ENCODE peak calls at places on chromosomes 13 and 19, in ten cellular contexts. One of them, this sample, is unnamed.

GRCh38 chr19:5880604-5881078 is 10.3 kb upstream of the FUT5 start:
- DNase-seq in HT-29: no peak
- DNase-seq in hepatic stellate cell: peak
- DNase-seq in dorsolateral prefrontal cortex: no peak
- DNase-seq in foreskin fibroblast: peak
- DNase-seq in mesendoderm: peak
- DNase-seq in HuH-7.5: peak
- DNase-seq in activated CD4-positive, alpha-beta T cell treated with anti-CD3 and anti-CD28 coated beads for 4 hours: no peak
- DNase-seq in activated CD8-positive, alpha-beta memory T cell treated with anti-CD3 and anti-CD28 coated beads for 4 hours: no peak
- DNase-seq in stimulated activated CD4-positive, alpha-beta T cell treated with anti-CD3 and anti-CD28 coated beads, TNF-alpha, amount 100 ng/mL, for 24 hours: no peak
- DNase-seq in this sample: no peak

GRCh38 chr19:13883665-13884064 is 6.7 kb downstream of the NANOS3 start:
- DNase-seq in hepatic stellate cell: no peak
- DNase-seq in activated CD8-positive, alpha-beta memory T cell treated with anti-CD3 and anti-CD28 coated beads for 4 hours: no peak
- DNase-seq in mesendoderm: peak
- DNase-seq in dorsolateral prefrontal cortex: no peak
- DNase-seq in HuH-7.5: no peak
- DNase-seq in stimulated activated CD4-positive, alpha-beta T cell treated with anti-CD3 and anti-CD28 coated beads, TNF-alpha, amount 100 ng/mL, for 24 hours: no peak
- DNase-seq in HT-29: no peak
- DNase-seq in activated CD4-positive, alpha-beta T cell treated with anti-CD3 and anti-CD28 coated beads for 4 hours: no peak
- DNase-seq in foreskin fibroblast: peak
- DNase-seq in this sample: no peak

GRCh38 chr13:67574320-67575233 is 344.4 kb upstream of the PCDH9 start:
- DNase-seq in HT-29: no peak
- DNase-seq in dorsolateral prefrontal cortex: no peak
- DNase-seq in hepatic stellate cell: no peak
- DNase-seq in mesendoderm: peak
- DNase-seq in stimulated activated CD4-positive, alpha-beta T cell treated with anti-CD3 and anti-CD28 coated beads, TNF-alpha, amount 100 ng/mL, for 24 hours: no peak
- DNase-seq in activated CD4-positive, alpha-beta T cell treated with anti-CD3 and anti-CD28 coated beads for 4 hours: no peak
- DNase-seq in activated CD8-positive, alpha-beta memory T cell treated with anti-CD3 and anti-CD28 coated beads for 4 hours: no peak
- DNase-seq in HuH-7.5: no peak
- DNase-seq in foreskin fibroblast: peak
- DNase-seq in this sample: no peak

GRCh38 chr13:48001127-48001881 is at the start of gene SUCLA2:
- DNase-seq in stimulated activated CD4-positive, alpha-beta T cell treated with anti-CD3 and anti-CD28 coated beads, TNF-alpha, amount 100 ng/mL, for 24 hours: peak
- DNase-seq in hepatic stellate cell: peak
- DNase-seq in mesendoderm: peak
- DNase-seq in HuH-7.5: peak
- DNase-seq in HT-29: peak
- DNase-seq in activated CD8-positive, alpha-beta memory T cell treated with anti-CD3 and anti-CD28 coated beads for 4 hours: peak
- DNase-seq in dorsolateral prefrontal cortex: peak
- DNase-seq in foreskin fibroblast: peak
- DNase-seq in activated CD4-positive, alpha-beta T cell treated with anti-CD3 and anti-CD28 coated beads for 4 hours: peak
- DNase-seq in this sample: peak

GRCh38 chr19:51311388-51312257 is at the start of gene IGLON5:
- DNase-seq in mesendoderm: peak
- DNase-seq in stimulated activated CD4-positive, alpha-beta T cell treated with anti-CD3 and anti-CD28 coated beads, TNF-alpha, amount 100 ng/mL, for 24 hours: no peak
- DNase-seq in activated CD8-positive, alpha-beta memory T cell treated with anti-CD3 and anti-CD28 coated beads for 4 hours: no peak
- DNase-seq in hepatic stellate cell: no peak
- DNase-seq in activated CD4-positive, alpha-beta T cell treated with anti-CD3 and anti-CD28 coated beads for 4 hours: no peak
- DNase-seq in dorsolateral prefrontal cortex: peak
- DNase-seq in foreskin fibroblast: no peak
- DNase-seq in HuH-7.5: no peak
- DNase-seq in HT-29: no peak
- DNase-seq in this sample: no peak

GRCh38 chr19:51325161-51325979 is 13.9 kb downstream of the IGLON5 start:
- DNase-seq in activated CD4-positive, alpha-beta T cell treated with anti-CD3 and anti-CD28 coated beads for 4 hours: no peak
- DNase-seq in hepatic stellate cell: no peak
- DNase-seq in dorsolateral prefrontal cortex: no peak
- DNase-seq in mesendoderm: no peak
- DNase-seq in HT-29: no peak
- DNase-seq in foreskin fibroblast: no peak
- DNase-seq in activated CD8-positive, alpha-beta memory T cell treated with anti-CD3 and anti-CD28 coated beads for 4 hours: no peak
- DNase-seq in HuH-7.5: no peak
- DNase-seq in stimulated activated CD4-positive, alpha-beta T cell treated with anti-CD3 and anti-CD28 coated beads, TNF-alpha, amount 100 ng/mL, for 24 hours: no peak
- DNase-seq in this sample: no peak

GRCh38 chr19:10761443-10762242 is 43.8 kb downstream of the DNM2 start:
- DNase-seq in activated CD4-positive, alpha-beta T cell treated with anti-CD3 and anti-CD28 coated beads for 4 hours: no peak
- DNase-seq in HuH-7.5: no peak
- DNase-seq in HT-29: no peak
- DNase-seq in dorsolateral prefrontal cortex: no peak
- DNase-seq in foreskin fibroblast: no peak
- DNase-seq in stimulated activated CD4-positive, alpha-beta T cell treated with anti-CD3 and anti-CD28 coated beads, TNF-alpha, amount 100 ng/mL, for 24 hours: no peak
- DNase-seq in mesendoderm: no peak
- DNase-seq in hepatic stellate cell: no peak
- DNase-seq in activated CD8-positive, alpha-beta memory T cell treated with anti-CD3 and anti-CD28 coated beads for 4 hours: no peak
- DNase-seq in this sample: no peak

GRCh38 chr13:71412231-71412630 is 454.8 kb downstream of the DACH1 start:
- DNase-seq in HT-29: no peak
- DNase-seq in dorsolateral prefrontal cortex: no peak
- DNase-seq in activated CD8-positive, alpha-beta memory T cell treated with anti-CD3 and anti-CD28 coated beads for 4 hours: no peak
- DNase-seq in stimulated activated CD4-positive, alpha-beta T cell treated with anti-CD3 and anti-CD28 coated beads, TNF-alpha, amount 100 ng/mL, for 24 hours: no peak
- DNase-seq in foreskin fibroblast: no peak
- DNase-seq in mesendoderm: no peak
- DNase-seq in activated CD4-positive, alpha-beta T cell treated with anti-CD3 and anti-CD28 coated beads for 4 hours: no peak
- DNase-seq in HuH-7.5: no peak
- DNase-seq in hepatic stellate cell: no peak
- DNase-seq in this sample: no peak

GRCh38 chr13:97335488-97336134 is 98.4 kb upstream of the RAP2A start:
- DNase-seq in hepatic stellate cell: no peak
- DNase-seq in mesendoderm: no peak
- DNase-seq in dorsolateral prefrontal cortex: no peak
- DNase-seq in stimulated activated CD4-positive, alpha-beta T cell treated with anti-CD3 and anti-CD28 coated beads, TNF-alpha, amount 100 ng/mL, for 24 hours: no peak
- DNase-seq in foreskin fibroblast: no peak
- DNase-seq in activated CD4-positive, alpha-beta T cell treated with anti-CD3 and anti-CD28 coated beads for 4 hours: no peak
- DNase-seq in HT-29: no peak
- DNase-seq in activated CD8-positive, alpha-beta memory T cell treated with anti-CD3 and anti-CD28 coated beads for 4 hours: no peak
- DNase-seq in HuH-7.5: no peak
- DNase-seq in this sample: no peak

GRCh38 chr13:27171244-27171829 is at the start of gene USP12:
- DNase-seq in activated CD8-positive, alpha-beta memory T cell treated with anti-CD3 and anti-CD28 coated beads for 4 hours: peak
- DNase-seq in dorsolateral prefrontal cortex: no peak
- DNase-seq in mesendoderm: peak
- DNase-seq in activated CD4-positive, alpha-beta T cell treated with anti-CD3 and anti-CD28 coated beads for 4 hours: peak
- DNase-seq in hepatic stellate cell: peak
- DNase-seq in HT-29: no peak
- DNase-seq in HuH-7.5: peak
- DNase-seq in foreskin fibroblast: peak
- DNase-seq in stimulated activated CD4-positive, alpha-beta T cell treated with anti-CD3 and anti-CD28 coated beads, TNF-alpha, amount 100 ng/mL, for 24 hours: peak
- DNase-seq in this sample: no peak

This sample was measured in LoVo.